ENCODE peak calls at places on chromosomes 7 and 10, in ten cellular contexts. E is ELR; B is stimulated activated CD8-positive, alpha-beta memory T cell treated with anti-CD3 and anti-CD28 coated beads, Interleukin-4, amount 100 ng/mL, for 24 hours; Q is colonic mucosa; F is astrocyte; S is posterior vena cava; G is activated T-helper 1 cell treated with anti-CD3 and anti-CD28 coated beads, Interleukin-12 subunit alpha, Interleukin-12 subunit beta, Interleukin-2, Interleukin-4 antibody, amounts not matched to agents 30 ng/mL and 10 ng/mL and 1 ng/mL, durations not matched to agents 14 hours and 24 hours and 36 hours; J is activated CD4-positive, alpha-beta T cell treated with anti-CD3 and anti-CD28 coated beads, Interleukin-2, amount 10 ng/mL, durations not matched to agents 7 days and 5 days; I is HCT116; A is GM10248. Z is an unnamed sample.

GRCh38 chr10:283916-284356 is 148.7 kb downstream of the ZMYND11 start:
- DNase-seq in I (no peak), G (peak; percentile 16), J (no peak), S (no peak), F (no peak), Q (no peak), A (peak; percentile 77), E (no peak), B (peak; percentile 31), Z (no peak)

GRCh38 chr10:59176241-59177030 is at the start of gene PHYHIPL:
- DNase-seq in G (no peak), F (no peak), A (peak; percentile 21), J (no peak), S (peak; percentile 41), Q (no peak), B (no peak), I (no peak), E (no peak), Z (no peak)

GRCh38 chr10:43093423-43094090 is 16.7 kb downstream of the RET start:
- DNase-seq in S (no peak), Q (no peak), J (no peak), I (no peak), A (no peak), G (no peak), F (no peak), E (peak; percentile 27), B (no peak), Z (peak; percentile 65)

GRCh38 chr7:6730343-6730633 is 23.5 kb upstream of the ZNF12 start:
- DNase-seq in I (no peak), E (no peak), G (no peak), S (no peak), J (no peak), F (peak; percentile 29), Q (no peak), B (no peak), A (no peak), Z (peak; percentile 25)

GRCh38 chr7:1460757-1461639 is 1.7 kb upstream of the MICALL2 start:
- DNase-seq in S (peak; percentile 90), E (no peak), F (peak; percentile 32), B (no peak), I (no peak), J (no peak), G (no peak), Q (peak; percentile 90), A (peak; percentile 72), Z (peak; percentile 94)

GRCh38 chr10:13924020-13924725 is 337.4 kb downstream of the PRPF18 start:
- DNase-seq in E (peak; percentile 94), I (no peak), J (no peak), A (no peak), G (no peak), S (no peak), F (peak; percentile 95), B (no peak), Q (no peak), Z (no peak)

GRCh38 chr7:36651404-36651803 is 72.9 kb downstream of the AOAH start:
- DNase-seq in Q (peak; percentile 21), E (peak; percentile 88), G (no peak), B (no peak), A (no peak), F (peak; percentile 67), I (no peak), S (no peak), J (no peak), Z (no peak)

GRCh38 chr7:40542982-40543741 is 408.4 kb downstream of the SUGCT start:
- DNase-seq in B (no peak), G (no peak), F (no peak), A (no peak), S (no peak), Q (no peak), E (no peak), I (no peak), J (no peak), Z (no peak)

GRCh38 chr7:13904689-13905088 is 84.8 kb downstream of the ETV1 start:
- DNase-seq in B (no peak), I (no peak), G (no peak), S (no peak), J (no peak), A (no peak), Q (no peak), F (peak; percentile 95), E (no peak), Z (no peak)

GRCh38 chr10:76942556-76943416 is 694.8 kb downstream of the KCNMA1 start:
- DNase-seq in S (no peak), J (no peak), I (no peak), F (no peak), B (no peak), E (peak; percentile 21), Q (no peak), G (no peak), A (no peak), Z (no peak)

GRCh38 chr7:23380961-23381360 is 81.8 kb downstream of the MALSU1 start:
- DNase-seq in F (no peak), J (no peak), A (no peak), G (no peak), I (no peak), B (no peak), S (no peak), E (peak; percentile 33), Q (no peak), Z (no peak)

GRCh38 chr10:135601-136464 is 578 bp downstream of the ZMYND11 start:
- DNase-seq in G (peak; percentile 56), A (peak; percentile 50), Q (peak; percentile 70), S (peak; percentile 90), J (peak; percentile 63), E (peak; percentile 71), I (no peak), F (peak; percentile 45), B (peak; percentile 50), Z (no peak)